ENCODE peak calls at places on chromosomes 3 and 15, in ten cellular contexts. L is A549, T is esophagus muscularis mucosa, N is tibial nerve, Z is spleen, Y is HepG2, U is sigmoid colon, J is GM12878, H is heart left ventricle, X is testis. Q is an unnamed sample.

GRCh38 chr15:31560643-31561042 is 234.0 kb downstream of the KLF13 start:
- DNase-seq in L (no peak), T (peak; percentile 81), N (no peak), Z (no peak), Y (no peak), U (no peak), J (no peak), H (no peak), X (no peak), Q (no peak)

GRCh38 chr3:102225407-102226132 is 209.2 kb upstream of the ZPLD1 start:
- DNase-seq in L (peak; percentile 33), T (no peak), N (no peak), Z (no peak), Y (peak; percentile 41), U (no peak), J (peak; percentile 42), H (no peak), X (no peak), Q (peak; percentile 17)

GRCh38 chr15:71455107-71455506 is 339.8 kb downstream of the THSD4 start:
- DNase-seq in L (no peak), T (no peak), N (no peak), Z (no peak), Y (no peak), U (no peak), J (no peak), H (no peak), X (no peak), Q (no peak)

GRCh38 chr3:144810150-144810549 is 838.5 kb downstream of the DIPK2A start:
- DNase-seq in L (no peak), T (no peak), N (no peak), Z (no peak), Y (no peak), U (no peak), J (peak; percentile 17), H (no peak), X (no peak), Q (no peak)

GRCh38 chr3:156865732-156866131 is 39.6 kb downstream of the LEKR1 start:
- DNase-seq in L (no peak), T (no peak), N (no peak), Z (no peak), Y (no peak), U (no peak), J (no peak), H (no peak), X (no peak), Q (no peak)

GRCh38 chr15:63982381-63982854 is 63.9 kb downstream of the DAPK2 start:
- DNase-seq in L (no peak), T (no peak), N (no peak), Z (peak; percentile 25), Y (no peak), U (no peak), J (no peak), H (no peak), X (no peak), Q (no peak)

GRCh38 chr3:196422976-196423781 is 9.0 kb downstream of the UBXN7 start:
- DNase-seq in L (no peak), T (no peak), N (no peak), Z (no peak), Y (no peak), U (peak; percentile 86), J (no peak), H (peak; percentile 94), X (peak; percentile 27), Q (peak; percentile 27)

GRCh38 chr15:92118162-92118935 is 264.8 kb downstream of the SLCO3A1 start:
- DNase-seq in L (no peak), T (no peak), N (no peak), Z (no peak), Y (no peak), U (peak; percentile 35), J (no peak), H (no peak), X (no peak), Q (no peak)

GRCh38 chr15:86010891-86011290 is 68.8 kb upstream of the AGBL1 start:
- DNase-seq in L (no peak), T (no peak), N (no peak), Z (no peak), Y (no peak), U (no peak), J (no peak), H (no peak), X (no peak), Q (no peak)

GRCh38 chr15:40464595-40465185 is 6.1 kb upstream of the CHST14 start:
- DNase-seq in L (no peak), T (no peak), N (no peak), Z (peak; percentile 1), Y (no peak), U (no peak), J (no peak), H (no peak), X (no peak), Q (no peak)

GRCh38 chr15:51307325-51307724 is 31.1 kb downstream of the CYP19A1 start:
- DNase-seq in L (no peak), T (no peak), N (no peak), Z (no peak), Y (no peak), U (no peak), J (no peak), H (no peak), X (no peak), Q (no peak)

GRCh38 chr15:51302480-51302879 is 35.9 kb downstream of the CYP19A1 start:
- DNase-seq in L (no peak), T (no peak), N (no peak), Z (no peak), Y (no peak), U (no peak), J (no peak), H (no peak), X (no peak), Q (no peak)

GRCh38 chr15:51307811-51308210 is 30.6 kb downstream of the CYP19A1 start:
- DNase-seq in L (no peak), T (no peak), N (peak; percentile 29), Z (no peak), Y (no peak), U (no peak), J (no peak), H (no peak), X (peak; percentile 34), Q (no peak)

GRCh38 chr15:51299187-51300015 is 39.0 kb downstream of the CYP19A1 start:
- DNase-seq in L (no peak), T (no peak), N (no peak), Z (no peak), Y (peak; percentile 87), U (no peak), J (no peak), H (no peak), X (no peak), Q (no peak)

DNA sequence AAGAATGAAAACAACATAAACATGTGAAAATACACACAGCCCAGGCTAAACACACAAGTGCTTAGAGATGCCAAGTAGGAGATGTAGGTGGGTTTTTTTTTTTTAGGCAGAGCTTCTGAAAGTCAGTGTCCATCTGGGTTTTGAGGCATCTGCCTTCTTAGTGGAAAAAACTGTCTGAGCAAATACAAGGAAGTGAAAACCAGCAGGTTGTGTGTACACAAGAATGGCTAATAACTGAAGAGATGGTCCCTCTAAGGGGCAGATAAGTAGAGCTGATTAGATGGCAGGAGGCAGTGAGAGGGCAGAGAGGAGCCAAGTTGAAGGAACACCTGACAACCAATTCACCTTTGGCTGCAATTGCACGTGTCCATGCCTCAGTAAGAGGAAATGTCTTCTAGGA is 34.9 kb downstream of the CYP19A1 start:
- DNase-seq in L (no peak), T (no peak), N (no peak), Z (no peak), Y (no peak), U (no peak), J (peak; percentile 15), H (no peak), X (no peak), Q (no peak)
- H3K4me1 ChIP-seq in L (no peaks in the 10 kb centered on the region), T (peaks cover 15% of the 10 kb centered on the region), N (peaks cover 9% of the 10 kb centered on the region), Z (no peaks in the 10 kb centered on the region), Y (peaks cover 36% of the 10 kb centered on the region), U (no peaks in the 10 kb centered on the region), J (no peaks in the 10 kb centered on the region), H (peaks cover 8% of the 10 kb centered on the region), X (peaks cover 5% of the 10 kb centered on the region), Q (no peaks in the 10 kb centered on the region)

GRCh38 chr15:45450468-45450867 is 72.1 kb downstream of the SLC30A4 start:
- DNase-seq in L (no peak), T (no peak), N (no peak), Z (no peak), Y (no peak), U (no peak), J (no peak), H (no peak), X (no peak), Q (no peak)
- TF ChIP-seq POLR2A in L (no peak), T (no peak), N (no peak), Z (no peak), Y (no peak), U (peak; percentile 35), J (no peak), H (no peak), X (no peak), Q (no peak)

GRCh38 chr3:25836579-25836978 is 46.7 kb downstream of the OXSM start:
- DNase-seq in L (no peak), T (no peak), N (no peak), Z (no peak), Y (no peak), U (no peak), J (no peak), H (no peak), X (no peak), Q (no peak)

GRCh38 chr3:25837038-25837437 is 47.1 kb downstream of the OXSM start:
- DNase-seq in L (no peak), T (no peak), N (no peak), Z (no peak), Y (no peak), U (no peak), J (no peak), H (no peak), X (no peak), Q (no peak)

GRCh38 chr3:25830373-25831305 is 40.7 kb downstream of the OXSM start:
- DNase-seq in L (no peak), T (no peak), N (no peak), Z (no peak), Y (no peak), U (no peak), J (no peak), H (no peak), X (no peak), Q (no peak)

GRCh38 chr3:25831578-25831977 is 41.7 kb downstream of the OXSM start:
- DNase-seq in L (no peak), T (no peak), N (no peak), Z (no peak), Y (no peak), U (no peak), J (no peak), H (no peak), X (no peak), Q (no peak)

DNA sequence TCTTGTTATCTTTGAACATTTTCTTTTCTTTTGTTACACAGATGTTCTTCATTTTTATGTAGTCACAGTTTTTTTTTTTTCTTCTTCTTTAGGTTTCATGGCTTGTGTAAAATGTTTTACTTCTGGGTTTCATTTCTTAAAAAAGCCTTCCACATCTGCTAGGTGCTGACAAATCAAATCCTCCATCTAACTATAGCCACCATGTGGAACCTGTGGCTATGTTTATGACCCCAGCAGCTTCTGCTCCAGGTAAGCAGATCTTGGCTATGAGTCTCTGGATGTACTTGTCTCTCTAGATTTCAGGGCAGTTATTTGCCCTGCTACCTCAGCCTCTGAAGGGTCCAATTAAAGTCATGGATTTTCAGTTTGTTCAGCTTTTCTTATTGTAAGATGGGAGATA is 44.5 kb downstream of the OXSM start:
- DNase-seq in L (no peak), T (no peak), N (no peak), Z (no peak), Y (no peak), U (no peak), J (no peak), H (no peak), X (no peak), Q (no peak)
- H3K4me3 ChIP-seq in L (no peak overlapping the region), T (no peak overlapping the region), N (no peak overlapping the region), Z (no peak overlapping the region), Y (no peak overlapping the region), U (no peak overlapping the region), J (peak overlapping the region; percentile 17), H (no peak overlapping the region), X (no peak overlapping the region), Q (no peak overlapping the region)

GRCh38 chr3:98886525-98886924 is 15.0 kb downstream of the DCBLD2 start:
- DNase-seq in L (no peak), T (no peak), N (no peak), Z (no peak), Y (no peak), U (no peak), J (no peak), H (no peak), X (no peak), Q (no peak)
- H3K4me1 ChIP-seq in L (peaks cover 85% of the 10 kb centered on the region), T (peaks cover 49% of the 10 kb centered on the region), N (peaks cover 78% of the 10 kb centered on the region), Z (no peaks in the 10 kb centered on the region), Y (peaks cover 24% of the 10 kb centered on the region), U (no peaks in the 10 kb centered on the region), J (no peaks in the 10 kb centered on the region), H (peaks cover 63% of the 10 kb centered on the region), X (peaks cover 48% of the 10 kb centered on the region), Q (peaks cover 19% of the 10 kb centered on the region)